ENCODE peak calls at places on chromosomes 11 and 22, in five cellular contexts. One of them, this sample, is unnamed.

GRCh38 chr11:72229925-72230763 is 5.6 kb downstream of the INPPL1 start:
- DNase-seq in omental fat pad: no peak
- DNase-seq in cardiac fibroblast: no peak
- DNase-seq in HFFc6: no peak
- DNase-seq in left ventricle myocardium inferior: no peak
- DNase-seq in this sample: no peak

GRCh38 chr11:15473954-15474837 is 359.5 kb downstream of the INSC start:
- DNase-seq in omental fat pad: no peak
- DNase-seq in cardiac fibroblast: no peak
- DNase-seq in HFFc6: no peak
- DNase-seq in left ventricle myocardium inferior: no peak
- DNase-seq in this sample: no peak

GRCh38 chr11:47272706-47273105 is 2.8 kb downstream of the MADD start:
- DNase-seq in omental fat pad: no peak
- DNase-seq in cardiac fibroblast: peak; percentile 33
- DNase-seq in HFFc6: no peak
- DNase-seq in left ventricle myocardium inferior: no peak
- DNase-seq in this sample: no peak

GRCh38 chr11:93988455-93988854 is 32.7 kb upstream of the HEPHL1 start:
- DNase-seq in omental fat pad: no peak
- DNase-seq in cardiac fibroblast: no peak
- DNase-seq in HFFc6: no peak
- DNase-seq in left ventricle myocardium inferior: no peak
- DNase-seq in this sample: no peak

GRCh38 chr22:45608763-45609180 is 62.9 kb upstream of the ATXN10 start:
- DNase-seq in omental fat pad: no peak
- DNase-seq in cardiac fibroblast: peak; percentile 59
- DNase-seq in HFFc6: peak; percentile 85
- DNase-seq in left ventricle myocardium inferior: no peak
- DNase-seq in this sample: no peak

GRCh38 chr11:3022982-3023381 is 30.9 kb upstream of the NAP1L4 start:
- DNase-seq in omental fat pad: no peak
- DNase-seq in cardiac fibroblast: peak; percentile 81
- DNase-seq in HFFc6: peak; percentile 63
- DNase-seq in left ventricle myocardium inferior: no peak
- DNase-seq in this sample: no peak

GRCh38 chr22:49793296-49793695 is 34.4 kb downstream of the BRD1 start:
- DNase-seq in omental fat pad: no peak
- DNase-seq in cardiac fibroblast: no peak
- DNase-seq in HFFc6: no peak
- DNase-seq in left ventricle myocardium inferior: no peak
- DNase-seq in this sample: no peak

GRCh38 chr11:106828976-106829375 is 189.3 kb downstream of the GUCY1A2 start:
- DNase-seq in omental fat pad: no peak
- DNase-seq in cardiac fibroblast: no peak
- DNase-seq in HFFc6: no peak
- DNase-seq in left ventricle myocardium inferior: no peak
- DNase-seq in this sample: no peak

GRCh38 chr11:102139081-102139498 is 28.8 kb downstream of the YAP1 start:
- DNase-seq in omental fat pad: no peak
- DNase-seq in cardiac fibroblast: peak; percentile 88
- DNase-seq in HFFc6: peak; percentile 81
- DNase-seq in left ventricle myocardium inferior: no peak
- DNase-seq in this sample: no peak

GRCh38 chr11:14119357-14119756 is 156.8 kb downstream of the SPON1 start:
- DNase-seq in omental fat pad: no peak
- DNase-seq in cardiac fibroblast: no peak
- DNase-seq in HFFc6: no peak
- DNase-seq in left ventricle myocardium inferior: no peak
- DNase-seq in this sample: no peak

GRCh38 chr22:49549851-49550430 is 277.7 kb downstream of the BRD1 start:
- DNase-seq in omental fat pad: no peak
- DNase-seq in cardiac fibroblast: no peak
- DNase-seq in HFFc6: no peak
- DNase-seq in left ventricle myocardium inferior: no peak
- DNase-seq in this sample: no peak

GRCh38 chr22:45867906-45868555 is 108.9 kb downstream of the WNT7B start:
- DNase-seq in omental fat pad: no peak
- DNase-seq in cardiac fibroblast: no peak
- DNase-seq in HFFc6: no peak
- DNase-seq in left ventricle myocardium inferior: no peak
- DNase-seq in this sample: no peak

GRCh38 chr22:19801340-19802000 is 40.9 kb downstream of the TBX1 start:
- DNase-seq in omental fat pad: no peak
- DNase-seq in cardiac fibroblast: no peak
- DNase-seq in HFFc6: no peak
- DNase-seq in left ventricle myocardium inferior: no peak
- DNase-seq in this sample: no peak

GRCh38 chr22:45142376-45142775 is 21.3 kb upstream of the NUP50 start:
- DNase-seq in omental fat pad: no peak
- DNase-seq in cardiac fibroblast: no peak
- DNase-seq in HFFc6: no peak
- DNase-seq in left ventricle myocardium inferior: no peak
- DNase-seq in this sample: no peak

GRCh38 chr11:82080160-82080559 is 653.5 kb downstream of the FAM181B start:
- DNase-seq in omental fat pad: no peak
- DNase-seq in cardiac fibroblast: peak; percentile 5
- DNase-seq in HFFc6: no peak
- DNase-seq in left ventricle myocardium inferior: no peak
- DNase-seq in this sample: no peak

GRCh38 chr11:126637800-126638175 is 282.3 kb downstream of the ST3GAL4 start:
- DNase-seq in omental fat pad: no peak
- DNase-seq in cardiac fibroblast: peak; percentile 70
- DNase-seq in HFFc6: peak; percentile 87
- DNase-seq in left ventricle myocardium inferior: no peak
- DNase-seq in this sample: no peak

GRCh38 chr11:67126986-67127385 is 7.9 kb downstream of the KDM2A start:
- DNase-seq in omental fat pad: no peak
- DNase-seq in cardiac fibroblast: no peak
- DNase-seq in HFFc6: no peak
- DNase-seq in left ventricle myocardium inferior: no peak
- DNase-seq in this sample: no peak

GRCh38 chr22:37263966-37264887 is 18.1 kb upstream of the CYTH4 start:
- DNase-seq in omental fat pad: no peak
- DNase-seq in cardiac fibroblast: no peak
- DNase-seq in HFFc6: no peak
- DNase-seq in left ventricle myocardium inferior: no peak
- DNase-seq in this sample: no peak

GRCh38 chr11:1546536-1547466 is 25.3 kb downstream of the DUSP8 start:
- DNase-seq in omental fat pad: no peak
- DNase-seq in cardiac fibroblast: peak; percentile 10
- DNase-seq in HFFc6: no peak
- DNase-seq in left ventricle myocardium inferior: no peak
- DNase-seq in this sample: no peak

GRCh38 chr11:66359662-66360087 is 11.9 kb downstream of the SLC29A2 start:
- DNase-seq in omental fat pad: no peak
- DNase-seq in cardiac fibroblast: no peak
- DNase-seq in HFFc6: no peak
- DNase-seq in left ventricle myocardium inferior: no peak
- DNase-seq in this sample: no peak

DNA sequence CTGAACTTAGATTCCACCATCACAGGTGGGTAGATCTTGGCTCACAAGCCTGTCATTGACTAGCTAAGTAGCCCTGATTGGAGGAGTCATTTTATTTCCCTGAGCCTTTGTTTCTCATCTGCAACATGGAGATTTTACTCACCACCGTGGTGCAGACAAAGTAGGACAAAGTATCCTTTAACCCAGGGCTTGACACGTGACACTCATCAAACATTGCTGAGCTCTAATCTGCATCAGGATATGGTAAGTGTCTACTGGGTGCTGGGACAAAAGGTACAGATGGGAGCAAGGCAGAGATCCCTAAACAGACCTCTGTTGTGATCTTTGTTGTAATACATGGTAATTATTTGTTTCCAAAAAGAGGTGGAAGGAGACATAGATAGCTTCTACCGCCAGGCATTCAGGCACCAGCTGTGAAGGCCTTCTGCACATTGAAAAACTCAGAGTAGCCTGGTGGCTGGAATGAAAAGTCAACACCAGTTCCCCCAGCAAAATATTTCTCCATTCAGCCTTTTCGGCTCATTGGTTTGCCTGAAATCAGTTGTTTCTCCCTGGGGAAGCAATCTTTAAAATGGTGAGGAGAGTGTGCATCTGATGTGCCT is 18.3 kb upstream of the MICAL2 start:
- DNase-seq in omental fat pad: no peak
- DNase-seq in cardiac fibroblast: no peak
- DNase-seq in HFFc6: no peak
- DNase-seq in left ventricle myocardium inferior: no peak
- DNase-seq in this sample: no peak
- TF ChIP-seq CTCF in omental fat pad: no peak
- TF ChIP-seq CTCF in cardiac fibroblast: no peak
- TF ChIP-seq CTCF in HFFc6: peak; percentile 53
- TF ChIP-seq CTCF in left ventricle myocardium inferior: peak; percentile 38
- TF ChIP-seq CTCF in this sample: no peak

GRCh38 chr11:123103326-123103980 is 41.5 kb upstream of the HSPA8 start:
- DNase-seq in omental fat pad: no peak
- DNase-seq in cardiac fibroblast: peak; percentile 86
- DNase-seq in HFFc6: peak; percentile 69
- DNase-seq in left ventricle myocardium inferior: peak; percentile 36
- DNase-seq in this sample: no peak
- TF ChIP-seq CTCF in omental fat pad: no peak
- TF ChIP-seq CTCF in cardiac fibroblast: peak; percentile 66
- TF ChIP-seq CTCF in HFFc6: peak; percentile 87
- TF ChIP-seq CTCF in left ventricle myocardium inferior: peak; percentile 78
- TF ChIP-seq CTCF in this sample: peak; percentile 57

GRCh38 chr11:64880240-64881001 is 2.0 kb upstream of the EHD1 start:
- DNase-seq in omental fat pad: no peak
- DNase-seq in cardiac fibroblast: peak; percentile 47
- DNase-seq in HFFc6: no peak
- DNase-seq in left ventricle myocardium inferior: peak; percentile 52
- DNase-seq in this sample: no peak

GRCh38 chr11:64879226-64879900 is 942 bp upstream of the EHD1 start:
- DNase-seq in omental fat pad: no peak
- DNase-seq in cardiac fibroblast: no peak
- DNase-seq in HFFc6: no peak
- DNase-seq in left ventricle myocardium inferior: no peak
- DNase-seq in this sample: no peak

GRCh38 chr11:64877390-64878222 is 815 bp downstream of the EHD1 start:
- DNase-seq in omental fat pad: no peak
- DNase-seq in cardiac fibroblast: peak; percentile 33
- DNase-seq in HFFc6: no peak
- DNase-seq in left ventricle myocardium inferior: no peak
- DNase-seq in this sample: no peak

GRCh38 chr11:64878223-64878493 is 263 bp downstream of the EHD1 start:
- DNase-seq in omental fat pad: no peak
- DNase-seq in cardiac fibroblast: no peak
- DNase-seq in HFFc6: no peak
- DNase-seq in left ventricle myocardium inferior: no peak
- DNase-seq in this sample: no peak

GRCh38 chr11:64878494-64879225 is at the start of gene EHD1:
- DNase-seq in omental fat pad: peak; percentile 98
- DNase-seq in cardiac fibroblast: peak; percentile 98
- DNase-seq in HFFc6: peak; percentile 94
- DNase-seq in left ventricle myocardium inferior: peak; percentile 99
- DNase-seq in this sample: peak; percentile 99
- TF ChIP-seq CTCF in omental fat pad: no peak
- TF ChIP-seq CTCF in cardiac fibroblast: peak; percentile 41
- TF ChIP-seq CTCF in HFFc6: peak; percentile 76
- TF ChIP-seq CTCF in left ventricle myocardium inferior: peak; percentile 61
- TF ChIP-seq CTCF in this sample: peak; percentile 28

DNA sequence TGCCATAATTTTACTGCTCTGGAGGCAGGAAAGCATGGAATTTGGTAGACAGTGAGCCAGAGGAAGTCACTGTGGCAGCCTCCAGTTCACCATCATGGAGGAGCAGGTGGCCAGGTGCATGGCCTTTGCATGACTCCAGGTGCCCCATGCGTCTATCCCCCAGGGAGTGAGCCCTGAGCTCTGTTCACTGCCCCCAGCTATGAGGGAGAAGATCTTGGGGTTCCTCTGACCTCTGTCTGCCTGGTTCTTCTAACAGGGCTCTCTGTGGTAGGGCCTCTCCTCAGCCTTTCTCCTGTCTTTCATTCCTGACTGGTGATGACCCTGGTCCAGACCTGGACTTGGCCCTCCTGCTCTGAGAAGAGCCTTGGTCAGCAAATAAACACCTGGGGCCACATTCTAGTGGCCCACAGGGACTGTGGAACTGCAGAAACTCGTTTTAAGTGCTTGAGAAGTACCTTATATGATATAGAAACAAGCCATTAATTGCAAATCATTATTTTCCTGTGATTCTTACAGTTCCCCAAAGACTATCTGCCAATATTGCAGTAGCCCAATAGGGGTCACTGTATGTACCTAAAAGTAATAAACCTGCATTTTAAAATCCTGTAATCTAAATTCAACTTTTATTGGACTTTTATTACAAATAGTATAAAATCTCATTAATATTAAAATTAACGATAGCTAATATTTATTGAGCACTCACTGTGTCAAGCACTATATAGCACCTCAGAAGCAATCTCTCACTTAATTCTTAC is 120.0 kb upstream of the SYT13 start:
- DNase-seq in omental fat pad: no peak
- DNase-seq in cardiac fibroblast: peak; percentile 48
- DNase-seq in HFFc6: peak; percentile 24
- DNase-seq in left ventricle myocardium inferior: no peak
- DNase-seq in this sample: no peak
- TF ChIP-seq CTCF in omental fat pad: no peak
- TF ChIP-seq CTCF in cardiac fibroblast: peak; percentile 56
- TF ChIP-seq CTCF in HFFc6: peak; percentile 81
- TF ChIP-seq CTCF in left ventricle myocardium inferior: peak; percentile 61
- TF ChIP-seq CTCF in this sample: no peak

GRCh38 chr11:92397356-92397755 is 172.7 kb downstream of the FAT3 start:
- DNase-seq in omental fat pad: no peak
- DNase-seq in cardiac fibroblast: no peak
- DNase-seq in HFFc6: no peak
- DNase-seq in left ventricle myocardium inferior: no peak
- DNase-seq in this sample: no peak
- TF ChIP-seq CTCF in omental fat pad: no peak
- TF ChIP-seq CTCF in cardiac fibroblast: no peak
- TF ChIP-seq CTCF in HFFc6: no peak
- TF ChIP-seq CTCF in left ventricle myocardium inferior: no peak
- TF ChIP-seq CTCF in this sample: no peak

GRCh38 chr11:73330569-73331093 is 22.6 kb downstream of the ARHGEF17 start:
- DNase-seq in omental fat pad: no peak
- DNase-seq in cardiac fibroblast: peak; percentile 51
- DNase-seq in HFFc6: peak; percentile 52
- DNase-seq in left ventricle myocardium inferior: no peak
- DNase-seq in this sample: no peak
- TF ChIP-seq CTCF in omental fat pad: no peak
- TF ChIP-seq CTCF in cardiac fibroblast: peak; percentile 69
- TF ChIP-seq CTCF in HFFc6: peak; percentile 66
- TF ChIP-seq CTCF in left ventricle myocardium inferior: peak; percentile 44
- TF ChIP-seq CTCF in this sample: no peak

GRCh38 chr22:31148516-31148915 is 8.2 kb upstream of the PLA2G3 start:
- DNase-seq in omental fat pad: no peak
- DNase-seq in cardiac fibroblast: peak; percentile 71
- DNase-seq in HFFc6: no peak
- DNase-seq in left ventricle myocardium inferior: no peak
- DNase-seq in this sample: no peak

GRCh38 chr22:31153357-31153756 is 6.6 kb upstream of the RNF185 start:
- DNase-seq in omental fat pad: no peak
- DNase-seq in cardiac fibroblast: no peak
- DNase-seq in HFFc6: no peak
- DNase-seq in left ventricle myocardium inferior: no peak
- DNase-seq in this sample: no peak

GRCh38 chr22:31148953-31149627 is 8.8 kb upstream of the PLA2G3 start:
- DNase-seq in omental fat pad: no peak
- DNase-seq in cardiac fibroblast: peak; percentile 84
- DNase-seq in HFFc6: peak; percentile 65
- DNase-seq in left ventricle myocardium inferior: peak; percentile 66
- DNase-seq in this sample: no peak

GRCh38 chr22:31151872-31152271 is 8.1 kb upstream of the RNF185 start:
- DNase-seq in omental fat pad: no peak
- DNase-seq in cardiac fibroblast: no peak
- DNase-seq in HFFc6: no peak
- DNase-seq in left ventricle myocardium inferior: no peak
- DNase-seq in this sample: no peak

GRCh38 chr22:31150615-31151014 is 9.4 kb upstream of the RNF185 start:
- DNase-seq in omental fat pad: no peak
- DNase-seq in cardiac fibroblast: no peak
- DNase-seq in HFFc6: no peak
- DNase-seq in left ventricle myocardium inferior: no peak
- DNase-seq in this sample: no peak
- TF ChIP-seq CTCF in omental fat pad: no peak
- TF ChIP-seq CTCF in cardiac fibroblast: peak; percentile 49
- TF ChIP-seq CTCF in HFFc6: peak; percentile 74
- TF ChIP-seq CTCF in left ventricle myocardium inferior: no peak
- TF ChIP-seq CTCF in this sample: peak; percentile 15

This sample was measured in natural killer cell.